ENCODE peak calls at places on chromosomes 12 and 14, in ten cellular contexts. One of them, this sample, is unnamed.

GRCh38 chr12:91138337-91138905 is 27.1 kb upstream of the LUM start:
- DNase-seq in HFFc6: no peak
- DNase-seq in fibroblast of lung: no peak
- DNase-seq in esophagus squamous epithelium: no peak
- DNase-seq in endothelial cell of umbilical vein: peak; percentile 48
- DNase-seq in cardiac muscle cell: peak; percentile 61
- DNase-seq in fibroblast of the aortic adventitia: peak; percentile 73
- DNase-seq in upper lobe of right lung: no peak
- DNase-seq in IMR-90: no peak
- DNase-seq in AG09309: no peak
- DNase-seq in this sample: no peak

GRCh38 chr12:125314051-125314882 is 249.0 kb downstream of the AACS start:
- DNase-seq in fibroblast of lung: no peak
- DNase-seq in upper lobe of right lung: no peak
- DNase-seq in cardiac muscle cell: no peak
- DNase-seq in IMR-90: no peak
- DNase-seq in endothelial cell of umbilical vein: no peak
- DNase-seq in fibroblast of the aortic adventitia: peak; percentile 12
- DNase-seq in HFFc6: no peak
- DNase-seq in AG09309: no peak
- DNase-seq in esophagus squamous epithelium: no peak
- DNase-seq in this sample: peak; percentile 46

GRCh38 chr14:87149583-87150354 is 843.2 kb downstream of the GALC start:
- DNase-seq in fibroblast of the aortic adventitia: peak; percentile 4
- DNase-seq in endothelial cell of umbilical vein: no peak
- DNase-seq in esophagus squamous epithelium: no peak
- DNase-seq in upper lobe of right lung: no peak
- DNase-seq in IMR-90: peak; percentile 77
- DNase-seq in cardiac muscle cell: no peak
- DNase-seq in fibroblast of lung: peak; percentile 80
- DNase-seq in AG09309: no peak
- DNase-seq in HFFc6: no peak
- DNase-seq in this sample: no peak

GRCh38 chr14:91417134-91417982 is at the start of gene CCDC88C:
- DNase-seq in cardiac muscle cell: no peak
- DNase-seq in endothelial cell of umbilical vein: peak; percentile 46
- DNase-seq in esophagus squamous epithelium: peak; percentile 15
- DNase-seq in HFFc6: no peak
- DNase-seq in fibroblast of lung: no peak
- DNase-seq in fibroblast of the aortic adventitia: no peak
- DNase-seq in upper lobe of right lung: peak; percentile 90
- DNase-seq in IMR-90: no peak
- DNase-seq in AG09309: no peak
- DNase-seq in this sample: peak; percentile 58

GRCh38 chr12:119115296-119115905 is 63.3 kb upstream of the HSPB8 start:
- DNase-seq in upper lobe of right lung: no peak
- DNase-seq in endothelial cell of umbilical vein: peak; percentile 43
- DNase-seq in AG09309: no peak
- DNase-seq in cardiac muscle cell: peak; percentile 62
- DNase-seq in fibroblast of lung: peak; percentile 56
- DNase-seq in IMR-90: peak; percentile 31
- DNase-seq in fibroblast of the aortic adventitia: peak; percentile 66
- DNase-seq in HFFc6: peak; percentile 18
- DNase-seq in esophagus squamous epithelium: no peak
- DNase-seq in this sample: peak; percentile 66

GRCh38 chr14:94056579-94057308 is 24.3 kb downstream of the DDX24 start:
- DNase-seq in HFFc6: no peak
- DNase-seq in endothelial cell of umbilical vein: no peak
- DNase-seq in upper lobe of right lung: no peak
- DNase-seq in AG09309: no peak
- DNase-seq in cardiac muscle cell: peak; percentile 64
- DNase-seq in fibroblast of lung: no peak
- DNase-seq in esophagus squamous epithelium: no peak
- DNase-seq in IMR-90: no peak
- DNase-seq in fibroblast of the aortic adventitia: no peak
- DNase-seq in this sample: no peak

GRCh38 chr12:100703868-100704267 is 90.7 kb upstream of the ANO4 start:
- DNase-seq in esophagus squamous epithelium: no peak
- DNase-seq in upper lobe of right lung: no peak
- DNase-seq in AG09309: no peak
- DNase-seq in cardiac muscle cell: no peak
- DNase-seq in fibroblast of the aortic adventitia: no peak
- DNase-seq in HFFc6: no peak
- DNase-seq in endothelial cell of umbilical vein: no peak
- DNase-seq in IMR-90: no peak
- DNase-seq in fibroblast of lung: no peak
- DNase-seq in this sample: no peak

GRCh38 chr14:95222151-95222631 is 64.9 kb upstream of the DICER1 start:
- DNase-seq in IMR-90: peak; percentile 38
- DNase-seq in upper lobe of right lung: no peak
- DNase-seq in fibroblast of lung: peak; percentile 14
- DNase-seq in fibroblast of the aortic adventitia: no peak
- DNase-seq in esophagus squamous epithelium: no peak
- DNase-seq in endothelial cell of umbilical vein: no peak
- DNase-seq in cardiac muscle cell: peak; percentile 35
- DNase-seq in AG09309: no peak
- DNase-seq in HFFc6: peak; percentile 1
- DNase-seq in this sample: no peak

GRCh38 chr12:68451261-68452091 is 119.3 kb upstream of the MDM1 start:
- DNase-seq in upper lobe of right lung: no peak
- DNase-seq in endothelial cell of umbilical vein: peak; percentile 11
- DNase-seq in AG09309: peak; percentile 78
- DNase-seq in IMR-90: peak; percentile 89
- DNase-seq in esophagus squamous epithelium: no peak
- DNase-seq in fibroblast of lung: peak; percentile 93
- DNase-seq in fibroblast of the aortic adventitia: peak; percentile 99
- DNase-seq in HFFc6: peak; percentile 73
- DNase-seq in cardiac muscle cell: peak; percentile 91
- DNase-seq in this sample: no peak

GRCh38 chr14:93112891-93113677 is 2.6 kb downstream of the ITPK1 start:
- DNase-seq in AG09309: peak; percentile 61
- DNase-seq in fibroblast of lung: peak; percentile 86
- DNase-seq in HFFc6: peak; percentile 71
- DNase-seq in endothelial cell of umbilical vein: peak; percentile 75
- DNase-seq in upper lobe of right lung: peak; percentile 83
- DNase-seq in cardiac muscle cell: peak; percentile 87
- DNase-seq in esophagus squamous epithelium: peak; percentile 12
- DNase-seq in fibroblast of the aortic adventitia: peak; percentile 89
- DNase-seq in IMR-90: peak; percentile 79
- DNase-seq in this sample: peak; percentile 73

GRCh38 chr14:51805541-51805940 is 54.9 kb upstream of the GNG2 start:
- DNase-seq in HFFc6: no peak
- DNase-seq in fibroblast of the aortic adventitia: no peak
- DNase-seq in AG09309: no peak
- DNase-seq in esophagus squamous epithelium: no peak
- DNase-seq in upper lobe of right lung: no peak
- DNase-seq in endothelial cell of umbilical vein: no peak
- DNase-seq in IMR-90: no peak
- DNase-seq in fibroblast of lung: no peak
- DNase-seq in cardiac muscle cell: no peak
- DNase-seq in this sample: no peak

GRCh38 chr14:105375635-105376057 is 22.7 kb upstream of the TEX22 start:
- DNase-seq in IMR-90: peak; percentile 9
- DNase-seq in cardiac muscle cell: peak; percentile 3
- DNase-seq in AG09309: no peak
- DNase-seq in fibroblast of lung: no peak
- DNase-seq in HFFc6: no peak
- DNase-seq in fibroblast of the aortic adventitia: no peak
- DNase-seq in endothelial cell of umbilical vein: peak; percentile 54
- DNase-seq in upper lobe of right lung: no peak
- DNase-seq in esophagus squamous epithelium: no peak
- DNase-seq in this sample: no peak

GRCh38 chr14:105377555-105378182 is 20.7 kb upstream of the TEX22 start:
- DNase-seq in IMR-90: no peak
- DNase-seq in upper lobe of right lung: no peak
- DNase-seq in AG09309: no peak
- DNase-seq in cardiac muscle cell: no peak
- DNase-seq in fibroblast of lung: no peak
- DNase-seq in esophagus squamous epithelium: no peak
- DNase-seq in endothelial cell of umbilical vein: no peak
- DNase-seq in fibroblast of the aortic adventitia: no peak
- DNase-seq in HFFc6: no peak
- DNase-seq in this sample: no peak

GRCh38 chr14:105378199-105378598 is 20.1 kb upstream of the TEX22 start:
- DNase-seq in esophagus squamous epithelium: no peak
- DNase-seq in AG09309: no peak
- DNase-seq in HFFc6: no peak
- DNase-seq in fibroblast of the aortic adventitia: no peak
- DNase-seq in fibroblast of lung: no peak
- DNase-seq in endothelial cell of umbilical vein: no peak
- DNase-seq in IMR-90: no peak
- DNase-seq in upper lobe of right lung: no peak
- DNase-seq in cardiac muscle cell: no peak
- DNase-seq in this sample: no peak

GRCh38 chr14:105376521-105377440 is 21.6 kb upstream of the TEX22 start:
- DNase-seq in cardiac muscle cell: no peak
- DNase-seq in HFFc6: no peak
- DNase-seq in upper lobe of right lung: no peak
- DNase-seq in AG09309: no peak
- DNase-seq in fibroblast of lung: no peak
- DNase-seq in IMR-90: no peak
- DNase-seq in endothelial cell of umbilical vein: no peak
- DNase-seq in esophagus squamous epithelium: no peak
- DNase-seq in fibroblast of the aortic adventitia: no peak
- DNase-seq in this sample: no peak

DNA sequence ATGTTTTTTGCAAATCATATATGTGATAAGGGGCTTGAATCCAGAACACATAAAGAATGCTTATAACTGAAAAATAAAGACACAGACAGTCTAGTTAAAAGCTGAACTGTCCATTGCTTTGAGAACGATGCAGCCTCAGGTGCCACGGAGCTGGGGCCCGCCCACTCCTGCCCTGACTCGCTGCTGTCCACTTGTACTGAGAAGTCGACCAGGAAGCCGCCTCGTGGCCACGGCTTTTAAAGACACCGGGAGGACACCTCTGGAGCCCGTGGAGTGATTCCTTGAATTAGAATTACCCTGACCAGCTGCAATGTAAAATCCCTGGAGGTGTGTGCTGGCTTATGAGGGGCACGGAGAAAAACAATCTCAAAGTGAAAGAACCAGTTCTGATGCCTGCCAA is 23.9 kb upstream of the TEX22 start:
- DNase-seq in HFFc6: no peak
- DNase-seq in esophagus squamous epithelium: no peak
- DNase-seq in fibroblast of lung: no peak
- DNase-seq in AG09309: no peak
- DNase-seq in cardiac muscle cell: no peak
- DNase-seq in endothelial cell of umbilical vein: no peak
- DNase-seq in IMR-90: no peak
- DNase-seq in upper lobe of right lung: no peak
- DNase-seq in fibroblast of the aortic adventitia: no peak
- DNase-seq in this sample: no peak
- TF ChIP-seq CTCF in HFFc6: no peak
- TF ChIP-seq CTCF in esophagus squamous epithelium: peak; percentile 9
- TF ChIP-seq CTCF in fibroblast of lung: no peak
- TF ChIP-seq CTCF in AG09309: no peak
- TF ChIP-seq CTCF in cardiac muscle cell: no peak
- TF ChIP-seq CTCF in endothelial cell of umbilical vein: no peak
- TF ChIP-seq CTCF in IMR-90: no peak
- TF ChIP-seq CTCF in upper lobe of right lung: no peak
- TF ChIP-seq CTCF in fibroblast of the aortic adventitia: no peak
- TF ChIP-seq CTCF in this sample: no peak

GRCh38 chr14:100827140-100827517 is 1.2 kb downstream of the MEG3 start:
- DNase-seq in fibroblast of the aortic adventitia: peak; percentile 39
- DNase-seq in HFFc6: no peak
- DNase-seq in esophagus squamous epithelium: no peak
- DNase-seq in upper lobe of right lung: no peak
- DNase-seq in AG09309: no peak
- DNase-seq in cardiac muscle cell: peak; percentile 39
- DNase-seq in IMR-90: peak; percentile 16
- DNase-seq in fibroblast of lung: peak; percentile 37
- DNase-seq in endothelial cell of umbilical vein: peak; percentile 18
- DNase-seq in this sample: no peak
- TF ChIP-seq CTCF in fibroblast of the aortic adventitia: peak; percentile 63
- TF ChIP-seq CTCF in HFFc6: peak; percentile 81
- TF ChIP-seq CTCF in esophagus squamous epithelium: peak; percentile 16
- TF ChIP-seq CTCF in upper lobe of right lung: peak; percentile 26
- TF ChIP-seq CTCF in AG09309: peak; percentile 61
- TF ChIP-seq CTCF in cardiac muscle cell: peak; percentile 46
- TF ChIP-seq CTCF in IMR-90: peak; percentile 58
- TF ChIP-seq CTCF in fibroblast of lung: peak; percentile 30
- TF ChIP-seq CTCF in endothelial cell of umbilical vein: no peak
- TF ChIP-seq CTCF in this sample: no peak

GRCh38 chr12:22100952-22101748 is 55.1 kb downstream of the CMAS start:
- DNase-seq in fibroblast of lung: peak; percentile 83
- DNase-seq in IMR-90: peak; percentile 73
- DNase-seq in cardiac muscle cell: peak; percentile 83
- DNase-seq in esophagus squamous epithelium: no peak
- DNase-seq in HFFc6: peak; percentile 3
- DNase-seq in fibroblast of the aortic adventitia: peak; percentile 86
- DNase-seq in AG09309: peak; percentile 31
- DNase-seq in upper lobe of right lung: no peak
- DNase-seq in endothelial cell of umbilical vein: peak; percentile 57
- DNase-seq in this sample: peak; percentile 28
- TF ChIP-seq CTCF in fibroblast of lung: peak; percentile 78
- TF ChIP-seq CTCF in IMR-90: peak; percentile 65
- TF ChIP-seq CTCF in cardiac muscle cell: peak; percentile 68
- TF ChIP-seq CTCF in esophagus squamous epithelium: peak; percentile 68
- TF ChIP-seq CTCF in HFFc6: peak; percentile 72
- TF ChIP-seq CTCF in fibroblast of the aortic adventitia: peak; percentile 72
- TF ChIP-seq CTCF in AG09309: peak; percentile 70
- TF ChIP-seq CTCF in upper lobe of right lung: peak; percentile 55
- TF ChIP-seq CTCF in endothelial cell of umbilical vein: peak; percentile 42
- TF ChIP-seq CTCF in this sample: peak; percentile 69

GRCh38 chr12:27822076-27822712 is 42.2 kb upstream of the MANSC4 start:
- DNase-seq in fibroblast of lung: peak; percentile 61
- DNase-seq in AG09309: peak; percentile 28
- DNase-seq in cardiac muscle cell: peak; percentile 56
- DNase-seq in HFFc6: peak; percentile 84
- DNase-seq in upper lobe of right lung: no peak
- DNase-seq in endothelial cell of umbilical vein: peak; percentile 95
- DNase-seq in IMR-90: peak; percentile 97
- DNase-seq in esophagus squamous epithelium: no peak
- DNase-seq in fibroblast of the aortic adventitia: peak; percentile 65
- DNase-seq in this sample: no peak

GRCh38 chr12:27823038-27823437 is 43.0 kb upstream of the MANSC4 start:
- DNase-seq in endothelial cell of umbilical vein: no peak
- DNase-seq in cardiac muscle cell: no peak
- DNase-seq in upper lobe of right lung: no peak
- DNase-seq in AG09309: no peak
- DNase-seq in HFFc6: no peak
- DNase-seq in fibroblast of lung: no peak
- DNase-seq in IMR-90: no peak
- DNase-seq in esophagus squamous epithelium: no peak
- DNase-seq in fibroblast of the aortic adventitia: no peak
- DNase-seq in this sample: no peak

GRCh38 chr12:27820564-27820963 is 40.5 kb upstream of the MANSC4 start:
- DNase-seq in cardiac muscle cell: no peak
- DNase-seq in fibroblast of the aortic adventitia: no peak
- DNase-seq in fibroblast of lung: no peak
- DNase-seq in esophagus squamous epithelium: no peak
- DNase-seq in IMR-90: no peak
- DNase-seq in HFFc6: no peak
- DNase-seq in AG09309: no peak
- DNase-seq in endothelial cell of umbilical vein: peak; percentile 4
- DNase-seq in upper lobe of right lung: no peak
- DNase-seq in this sample: no peak

GRCh38 chr12:27824126-27824842 is 44.2 kb upstream of the MANSC4 start:
- DNase-seq in fibroblast of the aortic adventitia: no peak
- DNase-seq in fibroblast of lung: no peak
- DNase-seq in cardiac muscle cell: no peak
- DNase-seq in HFFc6: no peak
- DNase-seq in AG09309: no peak
- DNase-seq in IMR-90: no peak
- DNase-seq in endothelial cell of umbilical vein: no peak
- DNase-seq in upper lobe of right lung: no peak
- DNase-seq in esophagus squamous epithelium: no peak
- DNase-seq in this sample: no peak

GRCh38 chr12:27821259-27821973 is 41.4 kb upstream of the MANSC4 start:
- DNase-seq in cardiac muscle cell: peak; percentile 84
- DNase-seq in AG09309: peak; percentile 38
- DNase-seq in endothelial cell of umbilical vein: peak; percentile 89
- DNase-seq in fibroblast of lung: peak; percentile 86
- DNase-seq in IMR-90: peak; percentile 85
- DNase-seq in fibroblast of the aortic adventitia: peak; percentile 84
- DNase-seq in upper lobe of right lung: no peak
- DNase-seq in HFFc6: peak; percentile 75
- DNase-seq in esophagus squamous epithelium: no peak
- DNase-seq in this sample: peak; percentile 56
- TF ChIP-seq CTCF in cardiac muscle cell: peak; percentile 73
- TF ChIP-seq CTCF in AG09309: peak; percentile 71
- TF ChIP-seq CTCF in endothelial cell of umbilical vein: peak; percentile 60
- TF ChIP-seq CTCF in fibroblast of lung: peak; percentile 75
- TF ChIP-seq CTCF in IMR-90: peak; percentile 73
- TF ChIP-seq CTCF in fibroblast of the aortic adventitia: peak; percentile 87
- TF ChIP-seq CTCF in upper lobe of right lung: peak; percentile 85
- TF ChIP-seq CTCF in HFFc6: peak; percentile 91
- TF ChIP-seq CTCF in esophagus squamous epithelium: peak; percentile 83
- TF ChIP-seq CTCF in this sample: peak; percentile 94

This sample was measured in neural crest cell.